ENCODE peak calls at places on chromosomes 16 and 17, in seven cellular contexts. One of them, this sample, is unnamed.

GRCh38 chr17:78133971-78134898 is 3.7 kb downstream of the TMC8 start:
- DNase-seq in IMR-90: peak; percentile 12
- DNase-seq in trophoblast cell: peak; percentile 70
- DNase-seq in H9: peak; percentile 96
- DNase-seq in mesenchymal stem cell: no peak
- DNase-seq in H1: peak; percentile 72
- DNase-seq in mesendoderm: peak; percentile 94
- DNase-seq in this sample: peak; percentile 54

GRCh38 chr16:10966129-10966528 is 21.8 kb downstream of the CLEC16A start:
- DNase-seq in H1: no peak
- DNase-seq in trophoblast cell: no peak
- DNase-seq in mesenchymal stem cell: no peak
- DNase-seq in IMR-90: no peak
- DNase-seq in H9: no peak
- DNase-seq in mesendoderm: no peak
- DNase-seq in this sample: no peak

GRCh38 chr16:12020007-12020406 is 43.5 kb downstream of the SNX29 start:
- DNase-seq in trophoblast cell: no peak
- DNase-seq in mesendoderm: no peak
- DNase-seq in H1: no peak
- DNase-seq in mesenchymal stem cell: no peak
- DNase-seq in H9: no peak
- DNase-seq in IMR-90: no peak
- DNase-seq in this sample: no peak

GRCh38 chr16:30740364-30741251 is 7.6 kb upstream of the PHKG2 start:
- DNase-seq in mesendoderm: peak; percentile 90
- DNase-seq in H1: no peak
- DNase-seq in H9: peak; percentile 89
- DNase-seq in IMR-90: peak; percentile 55
- DNase-seq in mesenchymal stem cell: peak; percentile 41
- DNase-seq in trophoblast cell: peak; percentile 97
- DNase-seq in this sample: no peak

GRCh38 chr17:43125967-43126910 is 1.1 kb upstream of the BRCA1 start:
- DNase-seq in mesendoderm: peak; percentile 12
- DNase-seq in IMR-90: no peak
- DNase-seq in trophoblast cell: peak; percentile 83
- DNase-seq in mesenchymal stem cell: no peak
- DNase-seq in H9: peak; percentile 44
- DNase-seq in H1: no peak
- DNase-seq in this sample: no peak

GRCh38 chr17:73342057-73342522 is 30.3 kb upstream of the CDC42EP4 start:
- DNase-seq in IMR-90: peak; percentile 88
- DNase-seq in trophoblast cell: peak; percentile 3
- DNase-seq in mesenchymal stem cell: peak; percentile 85
- DNase-seq in mesendoderm: peak; percentile 96
- DNase-seq in H9: peak; percentile 96
- DNase-seq in H1: peak; percentile 70
- DNase-seq in this sample: peak; percentile 78

GRCh38 chr17:37885136-37885535 is 39.1 kb upstream of the TBC1D3K start:
- DNase-seq in H9: no peak
- DNase-seq in trophoblast cell: no peak
- DNase-seq in H1: no peak
- DNase-seq in mesendoderm: no peak
- DNase-seq in mesenchymal stem cell: no peak
- DNase-seq in IMR-90: no peak
- DNase-seq in this sample: no peak

GRCh38 chr17:9979463-9979995 is 74.5 kb upstream of the RCVRN start:
- DNase-seq in trophoblast cell: no peak
- DNase-seq in H9: no peak
- DNase-seq in IMR-90: peak; percentile 14
- DNase-seq in mesenchymal stem cell: no peak
- DNase-seq in mesendoderm: no peak
- DNase-seq in H1: no peak
- DNase-seq in this sample: no peak

GRCh38 chr17:83100220-83100852 is 20.9 kb downstream of the METRNL start:
- DNase-seq in H1: no peak
- DNase-seq in H9: no peak
- DNase-seq in mesenchymal stem cell: no peak
- DNase-seq in trophoblast cell: no peak
- DNase-seq in IMR-90: no peak
- DNase-seq in mesendoderm: no peak
- DNase-seq in this sample: no peak

GRCh38 chr17:83151056-83151441 is 71.6 kb downstream of the METRNL start:
- DNase-seq in H9: no peak
- DNase-seq in H1: no peak
- DNase-seq in mesenchymal stem cell: no peak
- DNase-seq in mesendoderm: no peak
- DNase-seq in IMR-90: no peak
- DNase-seq in trophoblast cell: no peak
- DNase-seq in this sample: no peak

GRCh38 chr16:87973721-87974120 is 22.5 kb downstream of the BANP start:
- DNase-seq in H1: no peak
- DNase-seq in mesenchymal stem cell: no peak
- DNase-seq in mesendoderm: no peak
- DNase-seq in H9: no peak
- DNase-seq in IMR-90: no peak
- DNase-seq in trophoblast cell: no peak
- DNase-seq in this sample: no peak

GRCh38 chr16:50322333-50322732 is 46.5 kb downstream of the BRD7 start:
- DNase-seq in trophoblast cell: no peak
- DNase-seq in mesenchymal stem cell: no peak
- DNase-seq in H9: no peak
- DNase-seq in IMR-90: no peak
- DNase-seq in mesendoderm: no peak
- DNase-seq in H1: no peak
- DNase-seq in this sample: no peak

GRCh38 chr17:75738218-75738802 is 17.1 kb downstream of the ITGB4 start:
- DNase-seq in mesendoderm: no peak
- DNase-seq in H1: no peak
- DNase-seq in IMR-90: peak; percentile 27
- DNase-seq in mesenchymal stem cell: no peak
- DNase-seq in trophoblast cell: no peak
- DNase-seq in H9: no peak
- DNase-seq in this sample: no peak

GRCh38 chr16:28534542-28535373 is 4.0 kb downstream of the NUPR1 start:
- DNase-seq in mesendoderm: no peak
- DNase-seq in H9: no peak
- DNase-seq in mesenchymal stem cell: no peak
- DNase-seq in H1: no peak
- DNase-seq in trophoblast cell: peak; percentile 80
- DNase-seq in IMR-90: no peak
- DNase-seq in this sample: no peak

GRCh38 chr16:88599825-88600538 is 29.8 kb downstream of the ZC3H18 start:
- DNase-seq in H1: no peak
- DNase-seq in H9: no peak
- DNase-seq in trophoblast cell: no peak
- DNase-seq in mesendoderm: no peak
- DNase-seq in IMR-90: no peak
- DNase-seq in mesenchymal stem cell: no peak
- DNase-seq in this sample: no peak

GRCh38 chr17:49473900-49474751 is 21.0 kb upstream of the NGFR start:
- DNase-seq in IMR-90: no peak
- DNase-seq in mesenchymal stem cell: no peak
- DNase-seq in H9: no peak
- DNase-seq in trophoblast cell: no peak
- DNase-seq in mesendoderm: no peak
- DNase-seq in H1: no peak
- DNase-seq in this sample: no peak

GRCh38 chr17:42287305-42288077 is 807 bp upstream of the STAT5A start:
- DNase-seq in trophoblast cell: no peak
- DNase-seq in IMR-90: no peak
- DNase-seq in mesendoderm: no peak
- DNase-seq in mesenchymal stem cell: no peak
- DNase-seq in H1: no peak
- DNase-seq in H9: peak; percentile 41
- DNase-seq in this sample: no peak

GRCh38 chr17:9101356-9101755 is 80.0 kb downstream of the NTN1 start:
- DNase-seq in mesendoderm: no peak
- DNase-seq in mesenchymal stem cell: no peak
- DNase-seq in H9: no peak
- DNase-seq in H1: no peak
- DNase-seq in IMR-90: no peak
- DNase-seq in trophoblast cell: no peak
- DNase-seq in this sample: no peak

GRCh38 chr17:29091591-29092291 is 48.8 kb downstream of the PIPOX start:
- DNase-seq in IMR-90: no peak
- DNase-seq in mesendoderm: no peak
- DNase-seq in trophoblast cell: no peak
- DNase-seq in H9: no peak
- DNase-seq in H1: no peak
- DNase-seq in mesenchymal stem cell: no peak
- DNase-seq in this sample: no peak

GRCh38 chr16:79823644-79824043 is 223.1 kb upstream of the MAF start:
- DNase-seq in trophoblast cell: peak; percentile 28
- DNase-seq in H9: no peak
- DNase-seq in IMR-90: no peak
- DNase-seq in mesenchymal stem cell: no peak
- DNase-seq in mesendoderm: no peak
- DNase-seq in H1: no peak
- DNase-seq in this sample: no peak
- H3K18ac ChIP-seq in trophoblast cell: no peak overlapping the region
- H3K18ac ChIP-seq in H9: no peak overlapping the region
- H3K18ac ChIP-seq in IMR-90: no peak overlapping the region
- H3K18ac ChIP-seq in mesenchymal stem cell: no peak overlapping the region
- H3K18ac ChIP-seq in mesendoderm: no peak overlapping the region
- H3K18ac ChIP-seq in H1: no peak overlapping the region
- H3K18ac ChIP-seq in this sample: no peak overlapping the region

GRCh38 chr16:81987706-81988105 is 23.6 kb downstream of the SDR42E1 start:
- DNase-seq in H9: no peak
- DNase-seq in trophoblast cell: peak; percentile 54
- DNase-seq in IMR-90: no peak
- DNase-seq in mesendoderm: no peak
- DNase-seq in H1: no peak
- DNase-seq in mesenchymal stem cell: no peak
- DNase-seq in this sample: no peak
- H3K4ac ChIP-seq in H9: no peak overlapping the region
- H3K4ac ChIP-seq in trophoblast cell: no peak overlapping the region
- H3K4ac ChIP-seq in IMR-90: no peak overlapping the region
- H3K4ac ChIP-seq in mesendoderm: no peak overlapping the region
- H3K4ac ChIP-seq in H1: no peak overlapping the region
- H3K4ac ChIP-seq in mesenchymal stem cell: no peak overlapping the region
- H3K4ac ChIP-seq in this sample: no peak overlapping the region

GRCh38 chr17:57685499-57686132 is 59.5 kb downstream of the CCDC182 start:
- DNase-seq in mesenchymal stem cell: no peak
- DNase-seq in H1: no peak
- DNase-seq in trophoblast cell: peak; percentile 52
- DNase-seq in H9: no peak
- DNase-seq in mesendoderm: no peak
- DNase-seq in IMR-90: no peak
- DNase-seq in this sample: no peak
- H3K18ac ChIP-seq in mesenchymal stem cell: no peak overlapping the region
- H3K18ac ChIP-seq in H1: no peak overlapping the region
- H3K18ac ChIP-seq in trophoblast cell: no peak overlapping the region
- H3K18ac ChIP-seq in H9: peak overlapping the region; percentile 2
- H3K18ac ChIP-seq in mesendoderm: no peak overlapping the region
- H3K18ac ChIP-seq in IMR-90: no peak overlapping the region
- H3K18ac ChIP-seq in this sample: no peak overlapping the region

DNA sequence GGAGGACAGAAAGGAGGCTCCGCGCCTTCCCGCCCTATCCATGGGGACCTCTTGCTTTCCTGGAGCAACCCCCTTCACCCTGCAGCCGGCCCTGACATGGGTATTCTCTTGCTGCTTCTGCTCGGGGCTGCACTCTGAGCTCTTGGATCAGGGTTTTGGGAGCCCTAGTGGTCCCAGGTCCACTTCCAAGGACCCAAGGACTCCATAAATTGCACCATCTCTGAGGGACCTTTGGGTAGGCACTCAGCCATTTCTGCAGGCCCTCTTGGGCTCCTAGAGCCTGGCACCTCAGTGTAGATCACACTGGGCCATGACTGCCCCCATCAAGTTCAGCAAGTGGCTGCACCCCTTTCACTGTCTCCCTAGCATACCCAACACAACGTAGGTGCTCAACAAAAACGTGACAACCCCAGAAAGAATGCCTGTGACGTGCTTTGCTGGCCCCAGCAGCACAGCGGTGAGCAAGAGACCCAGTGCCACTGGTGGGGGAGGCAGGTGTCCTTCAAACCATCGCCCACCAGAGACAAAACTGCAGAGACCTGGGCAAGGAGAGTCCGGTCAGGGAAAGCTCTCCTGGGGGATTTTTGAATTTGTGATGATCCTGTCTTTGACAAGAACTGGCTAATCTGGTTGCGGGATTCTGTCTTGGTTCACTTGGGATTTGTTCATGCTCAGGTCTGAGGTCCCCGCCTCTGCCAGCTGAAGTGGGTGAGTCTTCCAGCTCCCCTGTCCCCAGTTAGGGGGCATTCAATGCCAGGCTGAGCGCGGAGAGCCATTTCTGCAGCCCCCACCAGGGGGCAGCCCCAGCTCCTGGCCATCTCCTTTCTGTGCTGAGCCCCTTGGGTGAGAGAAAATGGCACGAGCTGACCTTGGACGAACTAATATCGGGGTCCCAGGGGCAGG is 2.5 kb upstream of the RAB11FIP4 start:
- DNase-seq in trophoblast cell: peak; percentile 27
- DNase-seq in IMR-90: no peak
- DNase-seq in H9: peak; percentile 83
- DNase-seq in mesendoderm: peak; percentile 45
- DNase-seq in H1: no peak
- DNase-seq in mesenchymal stem cell: peak; percentile 30
- DNase-seq in this sample: no peak
- H3K4ac ChIP-seq in trophoblast cell: no peak overlapping the region
- H3K4ac ChIP-seq in IMR-90: no peak overlapping the region
- H3K4ac ChIP-seq in H9: no peak overlapping the region
- H3K4ac ChIP-seq in mesendoderm: no peak overlapping the region
- H3K4ac ChIP-seq in H1: no peak overlapping the region
- H3K4ac ChIP-seq in mesenchymal stem cell: no peak overlapping the region
- H3K4ac ChIP-seq in this sample: no peak overlapping the region

GRCh38 chr16:57920215-57920890 is 50.6 kb downstream of the CNGB1 start:
- DNase-seq in trophoblast cell: no peak
- DNase-seq in H1: no peak
- DNase-seq in IMR-90: no peak
- DNase-seq in mesendoderm: no peak
- DNase-seq in H9: no peak
- DNase-seq in mesenchymal stem cell: no peak
- DNase-seq in this sample: no peak

GRCh38 chr16:57923418-57923817 is 47.5 kb downstream of the CNGB1 start:
- DNase-seq in H1: no peak
- DNase-seq in H9: no peak
- DNase-seq in trophoblast cell: no peak
- DNase-seq in mesenchymal stem cell: no peak
- DNase-seq in IMR-90: no peak
- DNase-seq in mesendoderm: no peak
- DNase-seq in this sample: no peak

GRCh38 chr16:57918994-57919393 is 51.9 kb downstream of the CNGB1 start:
- DNase-seq in mesendoderm: no peak
- DNase-seq in H9: no peak
- DNase-seq in H1: no peak
- DNase-seq in IMR-90: no peak
- DNase-seq in trophoblast cell: no peak
- DNase-seq in mesenchymal stem cell: no peak
- DNase-seq in this sample: no peak

GRCh38 chr16:57918444-57918843 is 52.5 kb downstream of the CNGB1 start:
- DNase-seq in IMR-90: no peak
- DNase-seq in H9: no peak
- DNase-seq in H1: no peak
- DNase-seq in mesendoderm: no peak
- DNase-seq in mesenchymal stem cell: no peak
- DNase-seq in trophoblast cell: no peak
- DNase-seq in this sample: no peak

DNA sequence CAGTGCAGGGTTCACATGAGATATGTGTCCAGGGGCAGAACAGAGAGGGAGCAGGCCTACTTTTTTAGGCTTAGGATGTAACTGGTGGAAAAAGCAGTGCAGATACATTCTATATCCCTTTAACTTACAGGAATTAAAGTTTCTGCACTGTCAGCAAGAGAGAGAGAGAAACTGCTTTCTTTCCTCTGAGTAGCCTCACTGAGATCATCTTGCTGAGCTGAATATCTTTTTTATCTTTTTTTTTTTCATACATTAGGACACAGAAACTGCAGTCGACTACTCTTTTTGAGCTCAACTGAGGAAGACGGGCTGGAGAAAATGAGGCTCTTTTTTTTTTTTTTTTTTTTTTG is 50.1 kb downstream of the CNGB1 start:
- DNase-seq in IMR-90: no peak
- DNase-seq in trophoblast cell: no peak
- DNase-seq in H9: no peak
- DNase-seq in mesenchymal stem cell: no peak
- DNase-seq in H1: no peak
- DNase-seq in mesendoderm: no peak
- DNase-seq in this sample: no peak
- H3K18ac ChIP-seq in IMR-90: no peak overlapping the region
- H3K18ac ChIP-seq in trophoblast cell: no peak overlapping the region
- H3K18ac ChIP-seq in H9: no peak overlapping the region
- H3K18ac ChIP-seq in mesenchymal stem cell: no peak overlapping the region
- H3K18ac ChIP-seq in H1: no peak overlapping the region
- H3K18ac ChIP-seq in mesendoderm: no peak overlapping the region
- H3K18ac ChIP-seq in this sample: no peak overlapping the region